ENCODE peak calls at places on chromosomes 6 and 20, in ten cellular contexts. T, B, U, G, H, D, L, Q, K and A are unnamed samples.

GRCh38 chr6:168541307-168541706 is 100.3 kb downstream of the SMOC2 start:
- DNase-seq in D (no peak), H (no peak), G (no peak), K (no peak), T (no peak), U (no peak), Q (no peak), B (no peak), L (no peak), A (no peak)

GRCh38 chr20:24403410-24403809 is 66.0 kb upstream of the SYNDIG1 start:
- DNase-seq in B (no peak), U (no peak), G (no peak), D (no peak), H (no peak), K (no peak), Q (no peak), L (no peak), T (no peak), A (no peak)

GRCh38 chr6:22605736-22606135 is 36.4 kb downstream of the HDGFL1 start:
- DNase-seq in Q (no peak), L (no peak), U (no peak), B (no peak), H (no peak), K (no peak), G (no peak), T (no peak), D (peak), A (no peak)

GRCh38 chr6:157941101-157941863 is 40.4 kb upstream of the SYNJ2 start:
- DNase-seq in U (no peak), B (no peak), G (no peak), D (no peak), L (no peak), Q (no peak), K (no peak), H (no peak), T (no peak), A (no peak)

GRCh38 chr6:14038636-14039035 is 78.9 kb upstream of the CD83 start:
- DNase-seq in U (no peak), D (peak), Q (no peak), B (no peak), G (no peak), H (no peak), L (no peak), K (peak), T (no peak), A (no peak)

GRCh38 chr6:4025681-4026080 is 53.3 kb downstream of the FAM217A start:
- DNase-seq in H (no peak), G (no peak), D (no peak), T (no peak), L (no peak), B (no peak), U (no peak), Q (no peak), K (no peak), A (no peak)

GRCh38 chr6:146634022-146634421 is 35.2 kb downstream of the ADGB start:
- DNase-seq in B (no peak), K (no peak), L (no peak), G (no peak), U (no peak), D (no peak), T (no peak), H (no peak), Q (no peak), A (no peak)

GRCh38 chr6:161010418-161010817 is 18.8 kb downstream of the MAP3K4 start:
- DNase-seq in G (no peak), T (no peak), Q (no peak), U (no peak), D (peak), B (no peak), L (no peak), K (peak), H (no peak), A (no peak)

GRCh38 chr6:147935656-147936055 is 407.0 kb upstream of the SASH1 start:
- DNase-seq in T (no peak), B (no peak), U (no peak), K (no peak), Q (no peak), G (no peak), H (no peak), D (no peak), L (no peak), A (no peak)

GRCh38 chr6:27825025-27825823 is 87.0 kb downstream of the OR2B2 start:
- DNase-seq in T (no peak), Q (no peak), G (no peak), K (peak), L (no peak), B (no peak), H (no peak), U (no peak), D (no peak), A (no peak)

GRCh38 chr6:130933712-130934200 is 106.5 kb downstream of the SMLR1 start:
- DNase-seq in G (no peak), D (peak), T (no peak), Q (no peak), H (no peak), L (no peak), B (no peak), U (no peak), K (peak), A (no peak)

GRCh38 chr6:157599191-157599590 is 218.2 kb downstream of the ZDHHC14 start:
- DNase-seq in B (peak), U (no peak), G (no peak), T (no peak), D (no peak), L (no peak), Q (no peak), H (no peak), K (no peak), A (no peak)

GRCh38 chr6:15512126-15512525 is 150.7 kb downstream of the DTNBP1 start:
- DNase-seq in D (no peak), L (no peak), Q (no peak), U (no peak), G (peak), T (peak), B (no peak), K (no peak), H (no peak), A (peak)

GRCh38 chr6:23308166-23308565 is 738.8 kb downstream of the HDGFL1 start:
- DNase-seq in H (no peak), G (no peak), B (no peak), Q (no peak), T (no peak), U (no peak), D (no peak), L (no peak), K (no peak), A (no peak)

DNA sequence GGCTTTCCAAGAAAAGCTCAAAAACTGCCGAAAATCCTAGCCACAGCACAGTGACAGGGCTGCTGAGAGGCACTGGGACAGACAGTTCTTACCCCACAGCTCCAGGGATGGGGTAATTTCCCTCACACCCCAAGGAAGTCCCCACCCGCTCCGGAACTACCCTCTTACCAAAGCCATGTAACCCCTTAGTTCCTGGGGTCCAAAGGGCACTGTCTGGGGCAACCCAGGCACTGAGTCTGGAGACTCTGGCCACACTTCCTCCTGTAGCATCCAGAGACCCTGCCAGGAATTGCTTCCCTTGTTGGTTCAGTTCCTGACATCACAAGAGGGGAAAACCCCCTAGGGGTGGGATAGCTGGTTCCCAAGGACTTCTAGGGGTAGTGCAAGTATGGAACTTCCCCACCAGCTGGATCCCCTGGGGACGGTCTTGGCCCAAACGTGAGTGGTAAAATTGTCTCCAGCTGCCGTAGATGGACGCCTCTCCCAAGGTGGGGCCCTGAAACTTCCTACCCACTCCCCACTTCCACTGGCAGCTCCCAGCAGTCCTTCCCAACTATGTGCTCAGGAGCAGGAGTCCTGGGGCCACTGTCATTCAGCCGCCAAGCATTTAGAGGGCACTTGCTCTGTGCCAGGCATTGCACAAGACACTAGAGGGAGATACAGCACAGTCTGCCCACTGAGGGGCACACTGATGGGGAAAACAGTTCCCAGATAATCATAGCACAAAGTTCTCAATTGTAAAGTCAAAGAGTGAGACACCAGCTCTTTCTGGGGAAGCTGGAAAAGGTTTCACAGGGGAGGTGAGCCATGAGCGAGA is 17.3 kb upstream of the HCK start:
- DNase-seq in U (no peak), D (no peak), H (no peak), K (no peak), Q (no peak), T (no peak), L (no peak), G (peak), B (no peak), A (peak)
- TF ChIP-seq CTCF in U (no peak), D (peak), H (peak), K (peak), Q (no peak), T (no peak), L (peak), G (peak), B (no peak), A (no peak)

GRCh38 chr6:563863-564262 is 93.0 kb downstream of the HUS1B start:
- DNase-seq in U (no peak), L (no peak), B (no peak), G (no peak), H (no peak), K (no peak), D (no peak), T (no peak), Q (no peak), A (no peak)

GRCh38 chr6:562052-562676 is 94.7 kb downstream of the HUS1B start:
- DNase-seq in G (no peak), Q (peak), L (no peak), B (no peak), U (no peak), T (no peak), D (no peak), H (no peak), K (peak), A (no peak)

GRCh38 chr6:558959-559358 is 97.9 kb downstream of the HUS1B start:
- DNase-seq in B (no peak), L (no peak), T (no peak), G (no peak), D (no peak), H (no peak), U (no peak), Q (no peak), K (no peak), A (no peak)

DNA sequence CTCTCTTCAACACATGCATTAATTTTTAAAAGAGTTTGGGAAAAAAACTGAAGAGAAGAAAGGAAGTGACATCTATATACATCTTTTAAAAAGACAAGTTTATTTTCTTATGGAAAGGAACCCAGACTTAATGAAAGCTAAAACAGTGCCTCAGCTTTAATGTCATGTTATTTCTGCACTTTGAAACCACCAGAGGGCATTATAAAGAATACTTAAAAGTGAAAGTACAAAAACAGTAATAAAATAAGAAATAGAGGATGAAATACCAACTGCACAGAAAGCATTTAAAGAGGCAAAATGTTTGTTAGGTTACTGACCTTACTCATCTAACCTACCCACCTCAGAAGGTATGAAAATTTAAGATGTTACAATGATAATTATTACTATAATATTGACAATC is 98.8 kb downstream of the HUS1B start:
- DNase-seq in Q (no peak), D (no peak), H (no peak), T (no peak), U (no peak), K (no peak), G (no peak), B (no peak), L (no peak), A (no peak)
- TF ChIP-seq CTCF in Q (no peak), D (peak), H (no peak), T (no peak), U (no peak), K (peak), G (peak), B (no peak), L (peak), A (no peak)

GRCh38 chr6:66568271-66568670 is 861.2 kb upstream of the EYS start:
- DNase-seq in L (no peak), G (peak), T (no peak), Q (no peak), D (no peak), K (no peak), B (no peak), U (no peak), H (no peak), A (no peak)
- TF ChIP-seq CTCF in L (no peak), G (peak), T (no peak), Q (no peak), D (no peak), K (no peak), B (no peak), U (no peak), H (no peak), A (no peak)

GRCh38 chr6:143536866-143537691 is 25.6 kb upstream of the FUCA2 start:
- DNase-seq in Q (peak), L (no peak), U (peak), T (peak), K (peak), B (peak), D (peak), H (peak), G (peak), A (peak)
- TF ChIP-seq CTCF in Q (no peak), L (peak), U (peak), T (no peak), K (peak), B (peak), D (peak), H (peak), G (peak), A (peak)

GRCh38 chr6:134449781-134450180 is 131.9 kb upstream of the SGK1 start:
- DNase-seq in U (no peak), K (no peak), B (no peak), T (no peak), H (no peak), G (no peak), D (peak), L (no peak), Q (no peak), A (no peak)

GRCh38 chr6:134452901-134453300 is 135.0 kb upstream of the SGK1 start:
- DNase-seq in U (no peak), D (no peak), G (no peak), B (no peak), T (no peak), K (no peak), Q (no peak), H (no peak), L (no peak), A (no peak)

GRCh38 chr6:134453792-134454510 is 136.0 kb upstream of the SGK1 start:
- DNase-seq in G (no peak), T (peak), L (no peak), K (no peak), H (no peak), Q (no peak), U (no peak), D (no peak), B (no peak), A (no peak)

GRCh38 chr6:134449004-134449403 is 131.1 kb upstream of the SGK1 start:
- DNase-seq in L (no peak), T (no peak), G (no peak), K (no peak), B (no peak), H (no peak), Q (no peak), U (no peak), D (no peak), A (no peak)

GRCh38 chr6:134451529-134451928 is 133.6 kb upstream of the SGK1 start:
- DNase-seq in G (no peak), K (no peak), D (no peak), B (no peak), U (no peak), T (no peak), Q (no peak), L (no peak), H (no peak), A (no peak)
- TF ChIP-seq CTCF in G (no peak), K (peak), D (no peak), B (no peak), U (no peak), T (no peak), Q (no peak), L (no peak), H (no peak), A (no peak)

DNA sequence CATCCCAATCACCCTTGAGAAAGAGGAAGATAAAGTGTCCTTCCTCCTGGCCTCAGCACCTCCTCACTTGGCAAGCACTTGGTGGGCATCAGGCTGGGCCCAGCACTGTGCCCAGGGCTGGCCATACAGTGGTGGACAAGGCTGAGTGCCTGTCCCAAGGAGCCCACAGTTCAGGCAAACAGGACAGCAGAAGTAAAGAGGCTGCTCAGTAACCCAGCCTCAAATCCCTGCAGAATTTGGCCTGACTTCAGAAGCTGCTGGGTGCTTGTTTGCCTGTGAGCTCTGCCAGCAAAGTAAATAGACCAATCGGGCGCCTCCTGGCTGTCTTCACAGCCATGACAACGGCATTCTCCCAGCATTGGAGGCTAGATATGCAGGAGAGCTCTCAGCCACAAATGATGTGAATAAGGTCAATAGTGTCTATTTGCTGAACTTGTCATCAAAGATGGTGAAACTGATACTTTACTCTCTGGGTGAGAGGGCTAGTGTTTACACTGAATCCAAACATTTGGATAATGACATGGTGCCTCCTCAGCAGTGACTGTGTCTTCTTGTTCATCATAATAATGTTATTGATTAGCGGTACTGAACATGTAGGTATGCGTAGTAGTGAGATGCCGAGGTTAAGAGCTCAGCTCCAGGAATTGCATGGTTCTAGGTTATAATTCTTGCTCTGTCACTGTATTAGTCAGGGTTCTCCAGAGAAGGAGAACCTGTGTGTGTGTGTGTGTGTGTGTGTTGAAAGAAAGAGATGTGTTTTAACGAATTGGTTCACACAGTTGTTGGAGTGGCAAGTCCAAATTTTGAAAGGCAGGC is 36.9 kb upstream of the FANCE start:
- DNase-seq in L (peak), U (no peak), B (peak), D (peak), G (peak), H (peak), K (peak), Q (peak), T (peak), A (peak)
- TF ChIP-seq CTCF in L (peak), U (no peak), B (peak), D (peak), G (peak), H (peak), K (peak), Q (peak), T (peak), A (peak)